ENCODE peak calls at places on chromosome 11, in five cellular contexts. I, J, L, E and D are unnamed samples.

GRCh38 chr11:111913997-111914396 is 1.5 kb downstream of the HSPB2 start:
- DNase-seq in E (no peak), J (no peak), I (peak), L (no peak), D (no peak)

GRCh38 chr11:127247261-127247660 is 246.7 kb upstream of the KIRREL3 start:
- DNase-seq in E (no peak), I (no peak), J (no peak), L (no peak), D (no peak)

GRCh38 chr11:113397212-113397611 is 9.6 kb downstream of the ANKK1 start:
- DNase-seq in E (no peak), L (no peak), I (no peak), J (no peak), D (no peak)

GRCh38 chr11:126383301-126384052 is 28.0 kb downstream of the ST3GAL4 start:
- DNase-seq in L (no peak), J (peak), E (no peak), I (no peak), D (no peak)

GRCh38 chr11:29310016-29310415 is 706.8 kb downstream of the KCNA4 start:
- DNase-seq in I (peak), L (no peak), J (no peak), E (peak), D (no peak)

GRCh38 chr11:8805256-8805655 is 105.7 kb upstream of the AKIP1 start:
- DNase-seq in I (no peak), L (no peak), E (no peak), J (no peak), D (no peak)

GRCh38 chr11:123351375-123351774 is 78.7 kb upstream of the GRAMD1B start:
- DNase-seq in J (no peak), E (no peak), L (no peak), I (no peak), D (no peak)

GRCh38 chr11:128733440-128734115 is 39.7 kb downstream of the FLI1 start:
- DNase-seq in E (no peak), I (no peak), J (no peak), L (peak), D (no peak)

GRCh38 chr11:76824083-76824939 is 36.4 kb upstream of the ACER3 start:
- DNase-seq in J (no peak), L (no peak), I (peak), E (peak), D (no peak)

GRCh38 chr11:11215944-11216343 is 137.1 kb downstream of the CSNK2A3 start:
- DNase-seq in J (no peak), I (no peak), E (no peak), L (no peak), D (no peak)

GRCh38 chr11:104033134-104033533 is 3.3 kb upstream of the DDI1 start:
- DNase-seq in L (no peak), E (peak), I (peak), J (no peak), D (no peak)

GRCh38 chr11:118226294-118226693 is 1.5 kb upstream of the JAML start:
- DNase-seq in E (no peak), J (no peak), L (peak), I (peak), D (no peak)

GRCh38 chr11:62865641-62866040 is 15.1 kb upstream of the SLC3A2 start:
- DNase-seq in E (no peak), I (no peak), J (no peak), L (no peak), D (no peak)

GRCh38 chr11:8273281-8273680 is 9.6 kb upstream of the LMO1 start:
- DNase-seq in I (peak), E (peak), J (no peak), L (no peak), D (no peak)

GRCh38 chr11:26914968-26915367 is 78.9 kb upstream of the FIBIN start:
- DNase-seq in I (no peak), J (no peak), E (no peak), L (no peak), D (no peak)

GRCh38 chr11:120432056-120433018 is 79.2 kb upstream of the GRIK4 start:
- DNase-seq in I (peak), J (no peak), E (peak), L (peak), D (no peak)

GRCh38 chr11:120431633-120432032 is 79.9 kb upstream of the GRIK4 start:
- DNase-seq in I (no peak), J (no peak), E (no peak), L (peak), D (no peak)
- TF ChIP-seq CTCF in I (peak), J (peak), E (peak), L (peak), D (no peak)

GRCh38 chr11:68214173-68215086 is 1.3 kb upstream of the KMT5B start:
- DNase-seq in J (peak), E (no peak), L (peak), I (no peak), D (peak)

GRCh38 chr11:68213135-68213515 is at the start of gene KMT5B:
- DNase-seq in I (peak), E (no peak), J (peak), L (peak), D (peak)

GRCh38 chr11:68215087-68215445 is 2.0 kb upstream of the KMT5B start:
- DNase-seq in I (no peak), J (peak), E (no peak), L (peak), D (peak)

GRCh38 chr11:68212421-68213134 is 518 bp downstream of the KMT5B start:
- DNase-seq in I (peak), E (peak), L (peak), J (peak), D (peak)

GRCh38 chr11:68213555-68214172 is 568 bp upstream of the KMT5B start:
- DNase-seq in I (peak), L (peak), J (peak), E (peak), D (peak)
- TF ChIP-seq CTCF in I (peak), L (no peak), J (no peak), E (no peak), D (no peak)

GRCh38 chr11:17684550-17684949 is 34.8 kb upstream of the MYOD1 start:
- DNase-seq in J (no peak), E (no peak), I (no peak), L (no peak), D (no peak)
- TF ChIP-seq CTCF in J (no peak), E (no peak), I (no peak), L (no peak), D (no peak)

DNA sequence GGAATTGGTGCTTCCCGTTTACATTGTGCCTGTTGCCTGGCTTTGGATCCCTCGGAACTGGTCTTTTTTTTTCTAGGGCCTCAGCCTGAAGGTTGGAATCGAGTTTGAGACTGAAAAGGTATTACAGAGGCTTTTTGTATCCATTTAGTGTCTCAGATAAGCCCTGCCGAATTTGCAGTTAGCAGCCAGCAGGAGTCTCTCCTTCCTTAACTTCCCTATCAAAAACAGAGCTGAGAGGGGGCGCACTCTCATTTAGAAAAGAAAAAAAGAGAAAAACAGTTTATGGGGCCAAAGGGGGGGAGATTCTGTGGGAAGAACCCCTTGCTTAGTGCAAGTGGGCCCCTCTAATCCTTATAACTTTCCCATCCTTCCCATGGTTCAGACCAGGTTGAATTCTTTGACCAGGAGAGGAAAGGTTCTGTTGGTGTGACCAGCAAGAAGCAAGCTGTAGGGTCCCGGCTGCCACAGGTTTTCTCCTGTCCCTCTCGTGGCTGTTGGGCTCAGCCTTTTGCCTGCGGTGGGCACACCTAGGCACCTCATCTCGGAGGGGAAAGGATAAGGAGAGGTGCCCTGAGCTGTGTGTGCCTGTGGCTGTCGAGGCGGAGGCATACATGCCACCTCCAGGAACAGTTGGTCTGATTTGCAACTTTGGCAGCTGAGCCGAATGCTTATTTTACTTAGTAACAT is 565.1 kb upstream of the CNTN5 start:
- DNase-seq in J (no peak), L (no peak), E (no peak), I (no peak), D (no peak)
- TF ChIP-seq CTCF in J (no peak), L (no peak), E (no peak), I (no peak), D (no peak)

GRCh38 chr11:32334822-32335221 is 100.5 kb downstream of the WT1 start:
- DNase-seq in E (no peak), I (no peak), J (no peak), L (peak), D (no peak)

GRCh38 chr11:32332990-32333334 is 102.4 kb downstream of the WT1 start:
- DNase-seq in I (no peak), J (no peak), E (no peak), L (no peak), D (no peak)

GRCh38 chr11:32331792-32332191 is 103.5 kb downstream of the WT1 start:
- DNase-seq in J (no peak), E (no peak), L (no peak), I (no peak), D (peak)

GRCh38 chr11:32331098-32331497 is 104.2 kb downstream of the WT1 start:
- DNase-seq in I (peak), E (no peak), L (no peak), J (no peak), D (no peak)

DNA sequence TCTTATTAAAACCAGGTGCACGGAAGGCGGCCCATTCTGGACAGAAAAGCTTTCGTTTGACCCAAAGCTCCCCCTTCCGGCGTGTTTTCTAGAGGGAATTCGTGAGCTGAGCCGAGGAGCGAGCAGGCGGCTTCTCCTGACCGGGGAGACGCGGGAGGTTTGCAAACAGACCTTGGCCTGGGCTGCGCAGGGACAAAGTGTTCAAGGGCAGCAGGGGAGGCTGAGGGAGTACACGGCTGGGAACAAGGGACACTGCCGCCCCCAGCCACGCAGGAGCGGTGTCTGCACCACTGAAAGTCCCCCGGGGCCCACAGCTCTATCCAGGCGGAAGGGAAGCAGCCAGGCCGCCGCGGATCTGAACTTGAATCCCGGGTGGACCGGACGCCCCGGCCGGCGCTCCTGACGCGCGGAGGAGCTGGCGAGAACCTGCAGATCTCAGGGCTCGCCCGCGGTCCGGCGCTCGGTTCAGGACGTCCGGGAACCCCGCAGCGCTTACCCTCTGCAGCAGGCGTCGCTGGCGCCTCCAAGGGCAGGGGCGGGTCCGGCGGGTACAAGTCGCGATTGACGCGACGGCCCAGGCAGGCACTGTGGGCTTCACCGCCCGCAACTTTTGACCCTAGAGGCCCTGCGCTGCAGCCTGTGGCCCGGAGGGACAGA is 101.9 kb downstream of the WT1 start:
- DNase-seq in L (peak), E (peak), J (peak), I (peak), D (peak)
- TF ChIP-seq CTCF in L (peak), E (peak), J (peak), I (peak), D (peak)